ENCODE peak calls at places on chromosomes 16 and 17, in six cellular contexts. R is uterus, T is sigmoid colon, G is body of pancreas, Z is adrenal gland, C is upper lobe of left lung. S is an unnamed sample.

GRCh38 chr17:72654746-72655145 is 437.7 kb downstream of the SLC39A11 start:
- DNase-seq in R (no peak), T (no peak), G (no peak), Z (no peak), C (no peak), S (peak)

GRCh38 chr17:51397361-51398127 is 137.2 kb downstream of the UTP18 start:
- DNase-seq in R (no peak), T (no peak), G (no peak), Z (no peak), C (no peak), S (no peak)

GRCh38 chr17:19310151-19310550 is 52.4 kb downstream of the B9D1 start:
- DNase-seq in R (no peak), T (peak), G (no peak), Z (no peak), C (no peak), S (no peak)

GRCh38 chr16:84479716-84480450 is 24.6 kb downstream of the MEAK7 start:
- DNase-seq in R (no peak), T (no peak), G (no peak), Z (no peak), C (peak), S (no peak)

GRCh38 chr16:11679250-11679649 is 11.0 kb downstream of the SNN start:
- DNase-seq in R (no peak), T (peak), G (no peak), Z (no peak), C (no peak), S (no peak)

GRCh38 chr17:75689441-75689873 is 22.3 kb downstream of the SAP30BP start:
- DNase-seq in R (no peak), T (no peak), G (no peak), Z (no peak), C (no peak), S (peak)

GRCh38 chr17:1036171-1036844 is 39.4 kb downstream of the TIMM22 start:
- DNase-seq in R (no peak), T (no peak), G (no peak), Z (no peak), C (no peak), S (no peak)

GRCh38 chr17:77490361-77491183 is 349.8 kb downstream of the SEC14L1 start:
- DNase-seq in R (peak), T (peak), G (no peak), Z (no peak), C (no peak), S (peak)

GRCh38 chr16:19840524-19841110 is 44.0 kb downstream of the GPRC5B start:
- DNase-seq in R (no peak), T (no peak), G (no peak), Z (no peak), C (no peak), S (no peak)

GRCh38 chr17:27579304-27579703 is 51.7 kb upstream of the LGALS9 start:
- DNase-seq in R (no peak), T (no peak), G (no peak), Z (no peak), C (no peak), S (no peak)

GRCh38 chr17:265726-266125 is 84.3 kb upstream of the DOC2B start:
- DNase-seq in R (peak), T (peak), G (peak), Z (peak), C (peak), S (peak)

GRCh38 chr17:19295478-19296200 is 58.5 kb downstream of the EPN2 start:
- DNase-seq in R (no peak), T (no peak), G (no peak), Z (no peak), C (no peak), S (no peak)

GRCh38 chr17:64133546-64134215 is 3.7 kb upstream of the ERN1 start:
- DNase-seq in R (no peak), T (no peak), G (peak), Z (peak), C (peak), S (no peak)

GRCh38 chr17:218711-219110 is 37.3 kb upstream of the DOC2B start:
- DNase-seq in R (no peak), T (peak), G (no peak), Z (peak), C (no peak), S (no peak)

GRCh38 chr17:17125136-17126084 is 80.7 kb downstream of the PLD6 start:
- DNase-seq in R (no peak), T (no peak), G (no peak), Z (no peak), C (no peak), S (no peak)

GRCh38 chr16:74281285-74281684 is 15.3 kb upstream of the PSMD7 start:
- DNase-seq in R (no peak), T (no peak), G (no peak), Z (peak), C (no peak), S (no peak)

GRCh38 chr16:71846443-71846842 is 667 bp downstream of the ATXN1L start:
- DNase-seq in R (no peak), T (peak), G (no peak), Z (peak), C (no peak), S (no peak)

GRCh38 chr17:1412185-1413110 is 12.4 kb upstream of the YWHAE start:
- DNase-seq in R (no peak), T (no peak), G (peak), Z (no peak), C (peak), S (peak)

GRCh38 chr17:51926448-51926847 is 232.1 kb downstream of the CA10 start:
- DNase-seq in R (peak), T (no peak), G (no peak), Z (no peak), C (no peak), S (no peak)

GRCh38 chr17:16287563-16288027 is 65.7 kb downstream of the CENPV start:
- DNase-seq in R (no peak), T (no peak), G (no peak), Z (no peak), C (peak), S (peak)

GRCh38 chr16:81996664-81997529 is 14.4 kb downstream of the SDR42E1 start:
- DNase-seq in R (peak), T (no peak), G (no peak), Z (no peak), C (no peak), S (no peak)

GRCh38 chr17:38453951-38454421 is 25.7 kb downstream of the ARHGAP23 start:
- DNase-seq in R (peak), T (no peak), G (no peak), Z (peak), C (no peak), S (no peak)

GRCh38 chr17:77423589-77424451 is 283.1 kb downstream of the SEC14L1 start:
- DNase-seq in R (peak), T (peak), G (peak), Z (peak), C (peak), S (peak)

GRCh38 chr17:72677714-72678390 is 414.6 kb downstream of the SLC39A11 start:
- DNase-seq in R (no peak), T (no peak), G (no peak), Z (no peak), C (no peak), S (no peak)

GRCh38 chr17:47967607-47968252 is 3.2 kb upstream of the CDK5RAP3 start:
- DNase-seq in R (peak), T (no peak), G (peak), Z (no peak), C (no peak), S (no peak)

GRCh38 chr16:53417011-53417410 is 17.3 kb upstream of the RBL2 start:
- DNase-seq in R (no peak), T (no peak), G (no peak), Z (no peak), C (no peak), S (no peak)

GRCh38 chr17:78583091-78583490 is 5.9 kb upstream of the DNAH17 start:
- DNase-seq in R (no peak), T (no peak), G (no peak), Z (no peak), C (no peak), S (no peak)

GRCh38 chr17:74430706-74431567 is 951 bp upstream of the GPRC5C start:
- DNase-seq in R (peak), T (peak), G (peak), Z (peak), C (peak), S (peak)
- TF ChIP-seq POLR2A in R (peak), T (peak), G (peak), Z (no peak), C (no peak), S (peak)

GRCh38 chr16:70680495-70681381 is 5.1 kb downstream of the MTSS2 start:
- DNase-seq in R (peak), T (no peak), G (no peak), Z (no peak), C (no peak), S (no peak)
- H3K4me3 ChIP-seq in R (no peak), T (no peak), G (no peak), Z (no peak), C (no peak), S (no peak)

DNA sequence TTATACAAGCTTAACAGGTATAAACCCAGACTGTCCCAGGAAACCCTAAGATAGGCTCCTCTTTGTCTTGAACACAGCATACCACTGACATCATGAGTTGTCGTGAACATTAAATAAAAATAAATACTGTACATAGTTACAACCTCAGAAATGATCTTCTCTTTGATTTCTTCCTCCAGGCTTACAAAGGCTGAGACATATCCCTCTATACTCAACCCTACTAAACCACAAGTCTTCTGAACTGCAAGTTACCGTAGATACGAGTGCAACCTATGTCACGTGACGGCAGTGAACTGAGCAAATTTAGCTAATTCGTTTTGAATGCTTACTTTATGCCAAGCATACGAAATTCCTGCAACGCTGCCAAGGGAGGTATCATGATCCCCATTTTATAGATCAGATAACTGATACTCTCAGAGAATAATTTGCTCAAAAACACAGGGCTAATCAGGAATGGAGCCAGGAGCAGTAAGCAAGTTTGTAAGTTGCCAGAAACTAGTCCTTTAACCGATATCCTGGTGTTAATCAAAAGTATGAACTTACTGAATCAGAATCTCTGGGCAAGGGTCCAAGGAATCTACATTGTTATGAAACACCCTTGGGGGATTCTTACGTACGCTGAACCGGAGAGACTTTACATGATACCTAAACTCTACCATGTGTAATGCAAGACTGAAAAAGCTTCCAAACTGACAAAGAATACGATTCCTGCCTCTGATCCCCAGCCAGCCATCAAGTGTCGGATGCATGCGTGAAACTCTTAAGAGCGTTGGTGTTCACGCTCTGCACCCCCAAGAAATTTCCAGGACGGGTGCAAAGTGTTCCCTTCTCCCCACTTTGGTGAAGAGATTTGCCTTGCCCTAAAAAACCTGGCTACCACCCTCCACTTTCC is 106.2 kb downstream of the XYLT1 start:
- DNase-seq in R (peak), T (no peak), G (no peak), Z (no peak), C (no peak), S (peak)
- H3K27ac ChIP-seq in R (no peak), T (peak), G (peak), Z (no peak), C (no peak), S (peak)

DNA sequence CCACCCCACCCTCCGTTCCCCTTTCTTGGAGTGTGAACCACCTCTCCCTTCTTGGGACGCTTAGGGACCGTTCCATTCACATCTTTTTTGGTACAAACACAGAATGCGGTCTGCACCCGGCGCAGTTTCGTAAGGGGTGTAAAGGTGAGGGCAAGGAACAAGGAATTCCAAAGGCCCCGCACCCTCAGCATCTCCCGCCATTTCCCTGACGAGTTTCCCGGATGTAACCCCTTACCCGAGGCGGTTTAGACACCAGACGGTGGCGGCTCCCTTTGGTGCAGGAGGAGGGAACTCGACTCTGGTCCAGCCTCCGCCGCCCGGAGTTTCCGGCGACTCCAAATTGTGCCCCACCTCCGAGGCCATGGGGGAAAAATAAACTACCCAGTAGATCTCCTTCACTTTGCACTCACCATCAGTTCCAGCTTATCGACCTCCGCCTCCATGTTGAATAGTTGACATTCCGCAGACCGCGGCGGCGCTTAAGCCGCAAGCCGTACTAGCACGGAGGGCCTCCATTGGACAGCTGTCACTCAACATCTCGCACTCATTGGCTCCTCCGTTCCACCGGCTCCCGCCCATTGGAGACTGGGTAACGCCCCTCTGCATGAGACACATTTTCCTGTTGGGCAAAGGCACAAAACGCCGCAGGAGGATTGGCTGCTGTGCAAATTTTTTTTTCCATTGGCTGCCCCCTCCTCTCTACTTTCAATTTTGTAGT is at the start of gene SKA2:
- DNase-seq in R (peak), T (peak), G (peak), Z (peak), C (peak), S (peak)
- TF ChIP-seq POLR2A in R (peak), T (no peak), G (peak), Z (no peak), C (no peak), S (peak)

GRCh38 chr16:56662357-56663354 is 4.9 kb downstream of the MT1F start:
- DNase-seq in R (no peak), T (no peak), G (no peak), Z (no peak), C (no peak), S (no peak)
- H3K4me3 ChIP-seq in R (no peak), T (no peak), G (no peak), Z (no peak), C (peak), S (peak)

GRCh38 chr17:18257268-18257681 is 1.3 kb downstream of the FLII start:
- DNase-seq in R (no peak), T (no peak), G (peak), Z (no peak), C (peak), S (no peak)

GRCh38 chr17:18254888-18255649 is 3.5 kb downstream of the FLII start:
- DNase-seq in R (no peak), T (no peak), G (no peak), Z (no peak), C (no peak), S (no peak)

GRCh38 chr17:18256351-18256750 is 2.2 kb downstream of the FLII start:
- DNase-seq in R (no peak), T (no peak), G (no peak), Z (no peak), C (no peak), S (no peak)

GRCh38 chr17:18257747-18258355 is 687 bp downstream of the FLII start:
- DNase-seq in R (peak), T (peak), G (peak), Z (peak), C (peak), S (peak)

DNA sequence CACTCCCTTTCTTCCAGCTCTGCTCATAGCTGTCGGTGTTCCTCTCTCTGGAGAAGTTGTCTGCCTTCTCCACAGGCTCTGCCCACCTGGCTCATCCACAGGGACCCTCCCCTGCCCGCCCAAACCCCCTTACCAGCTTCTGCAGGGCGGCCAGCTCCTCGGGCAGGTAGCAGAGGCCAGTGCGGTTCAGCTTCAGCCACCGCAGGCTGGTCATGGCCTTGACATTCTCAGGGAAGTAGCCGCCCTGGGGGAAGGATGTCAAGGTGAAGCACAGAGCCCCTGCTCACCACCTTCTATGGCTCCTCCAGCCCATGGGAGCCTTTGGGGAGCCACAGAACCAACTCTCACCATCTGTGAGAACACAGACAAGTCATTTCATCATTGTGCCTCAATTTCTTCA is 1.8 kb downstream of the FLII start:
- DNase-seq in R (no peak), T (no peak), G (no peak), Z (no peak), C (no peak), S (no peak)
- H3K27ac ChIP-seq in R (peak), T (peak), G (peak), Z (no peak), C (peak), S (no peak)

S was measured in Peyer's patch.